ENCODE peak calls at places on chromosomes 2 and 18, in eight cellular contexts. D, P, U, T, S, X, I and A are unnamed samples.

GRCh38 chr2:2158176-2158826 is 172.8 kb downstream of the MYT1L start:
- DNase-seq in D (no peak), P (no peak), U (no peak), T (no peak), S (no peak), X (no peak), I (no peak), A (no peak)

GRCh38 chr2:163698857-163699256 is 37.0 kb downstream of the FIGN start:
- DNase-seq in D (no peak), P (no peak), U (no peak), T (no peak), S (no peak), X (no peak), I (no peak), A (no peak)

GRCh38 chr2:4604767-4605166 is 901.4 kb downstream of the DCDC2C start:
- DNase-seq in D (no peak), P (no peak), U (no peak), T (no peak), S (no peak), X (no peak), I (no peak), A (no peak)

GRCh38 chr2:112481528-112482228 is at the start of gene TTL:
- DNase-seq in D (peak), P (peak), U (peak), T (peak), S (peak), X (peak), I (peak), A (peak)

GRCh38 chr2:160651416-160652200 is 158.0 kb upstream of the RBMS1 start:
- DNase-seq in D (no peak), P (peak), U (no peak), T (no peak), S (no peak), X (no peak), I (no peak), A (no peak)

GRCh38 chr2:241595600-241596140 is 37.1 kb downstream of the BOK start:
- DNase-seq in D (no peak), P (no peak), U (no peak), T (no peak), S (no peak), X (no peak), I (no peak), A (no peak)

GRCh38 chr2:219178377-219179175 is 501 bp downstream of the RETREG2 start:
- DNase-seq in D (peak), P (peak), U (peak), T (peak), S (no peak), X (peak), I (peak), A (peak)

GRCh38 chr2:63047534-63048281 is 2.9 kb upstream of the OTX1 start:
- DNase-seq in D (peak), P (no peak), U (no peak), T (peak), S (no peak), X (no peak), I (no peak), A (peak)

GRCh38 chr18:13159579-13159978 is 59.0 kb upstream of the LDLRAD4 start:
- DNase-seq in D (no peak), P (peak), U (no peak), T (no peak), S (no peak), X (no peak), I (no peak), A (peak)

GRCh38 chr2:149877913-149878312 is 290.3 kb upstream of the MMADHC start:
- DNase-seq in D (no peak), P (peak), U (no peak), T (no peak), S (no peak), X (peak), I (no peak), A (no peak)

GRCh38 chr2:25207078-25207545 is 38.7 kb upstream of the POMC start:
- DNase-seq in D (no peak), P (no peak), U (no peak), T (no peak), S (no peak), X (no peak), I (no peak), A (peak)

GRCh38 chr2:145752091-145752806 is 1232.3 kb upstream of the ZEB2 start:
- DNase-seq in D (no peak), P (peak), U (peak), T (no peak), S (no peak), X (no peak), I (peak), A (peak)

GRCh38 chr18:24530630-24531111 is 70.2 kb downstream of the HRH4 start:
- DNase-seq in D (no peak), P (peak), U (no peak), T (no peak), S (no peak), X (no peak), I (no peak), A (peak)

GRCh38 chr2:11752906-11753305 is 6.5 kb downstream of the LPIN1 start:
- DNase-seq in D (no peak), P (no peak), U (no peak), T (no peak), S (no peak), X (no peak), I (no peak), A (no peak)

GRCh38 chr2:120237491-120237902 is 14.3 kb upstream of the TMEM185B start:
- DNase-seq in D (no peak), P (peak), U (no peak), T (peak), S (no peak), X (no peak), I (no peak), A (no peak)

GRCh38 chr2:108447947-108448677 is 894 bp upstream of the GCC2 start:
- DNase-seq in D (no peak), P (no peak), U (no peak), T (peak), S (no peak), X (no peak), I (no peak), A (no peak)

GRCh38 chr2:231421051-231421580 is 25.6 kb downstream of the B3GNT7 start:
- DNase-seq in D (no peak), P (no peak), U (no peak), T (no peak), S (no peak), X (no peak), I (no peak), A (no peak)

GRCh38 chr2:28168376-28168775 is 224.3 kb upstream of the FOSL2 start:
- DNase-seq in D (no peak), P (no peak), U (no peak), T (no peak), S (no peak), X (no peak), I (no peak), A (peak)

GRCh38 chr2:47811668-47812067 is 28.7 kb downstream of the MSH6 start:
- DNase-seq in D (no peak), P (no peak), U (no peak), T (no peak), S (no peak), X (no peak), I (no peak), A (no peak)

GRCh38 chr2:167334343-167334742 is 446.1 kb downstream of the XIRP2 start:
- DNase-seq in D (no peak), P (no peak), U (no peak), T (no peak), S (no peak), X (no peak), I (no peak), A (no peak)

GRCh38 chr18:9437049-9437448 is 38.3 kb upstream of the RALBP1 start:
- DNase-seq in D (no peak), P (peak), U (no peak), T (no peak), S (no peak), X (no peak), I (no peak), A (peak)

GRCh38 chr2:104733544-104733943 is 120.4 kb upstream of the POU3F3 start:
- DNase-seq in D (no peak), P (no peak), U (no peak), T (peak), S (no peak), X (no peak), I (no peak), A (peak)

GRCh38 chr2:239216614-239217273 is 184.1 kb downstream of the HDAC4 start:
- DNase-seq in D (no peak), P (no peak), U (no peak), T (no peak), S (no peak), X (no peak), I (no peak), A (peak)

GRCh38 chr2:73268831-73269685 is 15.2 kb downstream of the FBXO41 start:
- DNase-seq in D (peak), P (peak), U (no peak), T (peak), S (no peak), X (no peak), I (no peak), A (no peak)

GRCh38 chr2:9990735-9991134 is 39.2 kb downstream of the GRHL1 start:
- DNase-seq in D (no peak), P (no peak), U (peak), T (no peak), S (no peak), X (no peak), I (no peak), A (no peak)

GRCh38 chr2:16635796-16636699 is 29.6 kb downstream of the CYRIA start:
- DNase-seq in D (no peak), P (peak), U (no peak), T (no peak), S (no peak), X (no peak), I (no peak), A (peak)

GRCh38 chr2:42060718-42061619 is 13.1 kb downstream of the PKDCC start:
- DNase-seq in D (no peak), P (peak), U (peak), T (peak), S (peak), X (no peak), I (no peak), A (peak)

GRCh38 chr2:238174701-238175100 is 15.9 kb downstream of the ERFE start:
- DNase-seq in D (no peak), P (no peak), U (no peak), T (peak), S (no peak), X (no peak), I (no peak), A (no peak)

GRCh38 chr2:207617011-207617671 is 8.1 kb downstream of the METTL21A start:
- DNase-seq in D (no peak), P (peak), U (no peak), T (no peak), S (no peak), X (no peak), I (no peak), A (no peak)

GRCh38 chr2:16012626-16013501 is 72.5 kb downstream of the MYCN start:
- DNase-seq in D (peak), P (no peak), U (no peak), T (peak), S (no peak), X (peak), I (no peak), A (no peak)

GRCh38 chr2:156340818-156341481 is 8.4 kb upstream of the NR4A2 start:
- DNase-seq in D (no peak), P (peak), U (no peak), T (peak), S (no peak), X (no peak), I (no peak), A (peak)

GRCh38 chr2:156343096-156343939 is 10.8 kb upstream of the NR4A2 start:
- DNase-seq in D (no peak), P (no peak), U (no peak), T (no peak), S (no peak), X (no peak), I (no peak), A (no peak)

GRCh38 chr2:156341482-156342251 is 9.1 kb upstream of the NR4A2 start:
- DNase-seq in D (peak), P (peak), U (peak), T (peak), S (peak), X (peak), I (peak), A (peak)

GRCh38 chr2:156343940-156344301 is 11.4 kb upstream of the NR4A2 start:
- DNase-seq in D (no peak), P (peak), U (no peak), T (no peak), S (no peak), X (no peak), I (no peak), A (no peak)

GRCh38 chr2:156342252-156343095 is 10.0 kb upstream of the NR4A2 start:
- DNase-seq in D (peak), P (peak), U (peak), T (peak), S (peak), X (peak), I (peak), A (peak)
- TF ChIP-seq POLR2A in D (no peak), P (peak), U (peak), T (peak), S (peak), X (peak), I (peak), A (no peak)

GRCh38 chr18:58496231-58496630 is 132.7 kb downstream of the ALPK2 start:
- DNase-seq in D (no peak), P (no peak), U (no peak), T (no peak), S (no peak), X (no peak), I (no peak), A (no peak)

GRCh38 chr18:58495634-58496033 is 133.3 kb downstream of the ALPK2 start:
- DNase-seq in D (no peak), P (no peak), U (no peak), T (no peak), S (no peak), X (no peak), I (no peak), A (no peak)

GRCh38 chr18:58497845-58498244 is 131.0 kb downstream of the ALPK2 start:
- DNase-seq in D (no peak), P (peak), U (no peak), T (no peak), S (no peak), X (no peak), I (no peak), A (no peak)

GRCh38 chr18:58495202-58495601 is 133.7 kb downstream of the ALPK2 start:
- DNase-seq in D (no peak), P (peak), U (no peak), T (no peak), S (no peak), X (no peak), I (no peak), A (no peak)

GRCh38 chr18:58496937-58497336 is 132.0 kb downstream of the ALPK2 start:
- DNase-seq in D (no peak), P (no peak), U (no peak), T (no peak), S (no peak), X (no peak), I (no peak), A (no peak)
- TF ChIP-seq CTCF in D (no peak), P (no peak), U (no peak), T (no peak), S (no peak), X (no peak), I (no peak), A (peak)

DNA sequence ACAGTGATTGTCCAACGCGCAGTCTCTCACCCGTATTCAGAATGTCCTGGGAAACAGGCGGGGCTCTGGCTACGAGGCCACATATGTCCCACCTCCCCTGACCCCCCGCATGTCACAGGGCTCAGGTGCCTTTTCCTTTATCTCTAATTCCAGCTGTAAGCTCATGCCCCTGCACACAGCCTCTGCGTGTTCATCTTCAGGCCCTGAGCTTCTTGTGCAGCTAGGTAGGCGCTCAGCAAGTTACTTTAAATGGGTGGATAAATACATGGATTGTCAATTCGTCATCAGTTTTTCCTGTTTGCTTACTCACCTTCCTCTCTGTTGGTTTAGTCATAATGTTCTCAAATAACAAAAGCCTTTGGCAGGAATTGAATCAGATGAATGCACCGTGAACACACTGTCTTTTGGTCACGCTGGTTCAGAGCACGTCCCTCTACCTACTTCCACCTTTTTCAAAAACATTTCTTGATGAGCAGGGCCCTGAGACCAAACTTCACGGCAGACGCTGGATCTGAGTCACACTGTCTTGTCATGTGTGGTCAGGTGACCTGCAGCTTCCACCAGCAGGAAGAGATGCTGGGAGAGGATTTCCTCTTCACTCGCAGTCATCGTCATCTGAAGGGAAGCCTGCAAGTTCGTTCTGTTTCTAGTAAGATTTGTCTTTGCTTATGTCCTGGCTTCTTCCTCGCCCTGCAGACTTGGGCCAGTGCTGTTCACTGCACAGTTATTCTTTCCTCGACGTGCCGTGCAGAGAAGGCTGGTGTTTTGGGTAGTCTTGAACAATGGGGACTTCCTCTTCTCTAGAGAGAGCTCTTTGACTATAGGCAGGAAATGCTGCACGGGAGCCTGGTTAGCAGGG is 138.1 kb downstream of the PTGR3 start:
- DNase-seq in D (no peak), P (peak), U (peak), T (peak), S (no peak), X (peak), I (no peak), A (peak)
- TF ChIP-seq POLR2A in D (no peak), P (no peak), U (peak), T (no peak), S (no peak), X (no peak), I (no peak), A (no peak)

GRCh38 chr2:23454501-23455120 is 69.6 kb downstream of the KLHL29 start:
- DNase-seq in D (no peak), P (no peak), U (no peak), T (no peak), S (no peak), X (no peak), I (no peak), A (peak)
- TF ChIP-seq CTCF in D (no peak), P (no peak), U (no peak), T (no peak), S (no peak), X (no peak), I (no peak), A (no peak)

GRCh38 chr2:39757156-39757555 is 21.9 kb downstream of the THUMPD2 start:
- DNase-seq in D (no peak), P (no peak), U (no peak), T (no peak), S (no peak), X (no peak), I (no peak), A (no peak)

DNA sequence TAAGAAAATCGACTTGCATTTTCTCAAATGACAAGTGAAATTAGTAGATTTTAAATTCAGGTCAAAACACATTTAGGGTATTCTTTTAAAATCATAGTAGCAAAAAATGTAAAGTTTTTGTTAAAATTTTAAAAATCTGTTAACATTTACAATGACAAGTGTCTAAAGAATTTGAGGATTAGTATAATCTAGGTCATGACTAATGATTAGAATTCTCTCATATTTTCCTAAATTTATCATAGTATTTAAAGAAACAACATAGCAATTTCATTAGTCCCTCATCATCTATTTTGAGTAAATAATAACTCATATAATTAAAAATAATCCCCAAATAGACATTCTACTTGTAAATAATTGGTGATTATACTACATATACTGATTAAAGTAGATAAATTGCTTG is 23.6 kb downstream of the THUMPD2 start:
- DNase-seq in D (no peak), P (peak), U (no peak), T (no peak), S (no peak), X (no peak), I (no peak), A (no peak)
- TF ChIP-seq POLR2A in D (no peak), P (no peak), U (no peak), T (no peak), S (no peak), X (no peak), I (no peak), A (no peak)

GRCh38 chr2:31434911-31435310 is 20.4 kb upstream of the XDH start:
- DNase-seq in D (no peak), P (peak), U (no peak), T (no peak), S (no peak), X (no peak), I (no peak), A (no peak)
- TF ChIP-seq CTCF in D (no peak), P (peak), U (no peak), T (peak), S (no peak), X (no peak), I (no peak), A (no peak)